ENCODE peak calls at places on chromosomes 4 and X, in five cellular contexts. T, I, W, O and X are unnamed samples.

GRCh38 chrX:12936947-12937346 is 30.5 kb downstream of the TLR8 start:
- DNase-seq in T (no peak), I (no peak), W (no peak), O (no peak), X (no peak)

GRCh38 chr4:5366421-5366820 is 315.1 kb downstream of the STK32B start:
- DNase-seq in T (no peak), I (peak), W (peak), O (no peak), X (no peak)

GRCh38 chrX:49237060-49237459 is 1.8 kb downstream of the CCDC22 start:
- DNase-seq in T (no peak), I (no peak), W (no peak), O (no peak), X (no peak)

GRCh38 chrX:113370001-113370400 is 529.4 kb upstream of the AMOT start:
- DNase-seq in T (no peak), I (no peak), W (no peak), O (no peak), X (no peak)

GRCh38 chr4:169823685-169824084 is 65.9 kb upstream of the HPF1 start:
- DNase-seq in T (no peak), I (no peak), W (peak), O (peak), X (no peak)

GRCh38 chr4:23332266-23332665 is 557.6 kb downstream of the PPARGC1A start:
- DNase-seq in T (no peak), I (no peak), W (no peak), O (no peak), X (no peak)

GRCh38 chr4:41377196-41377595 is 120.5 kb downstream of the UCHL1 start:
- DNase-seq in T (no peak), I (no peak), W (no peak), O (no peak), X (no peak)

GRCh38 chrX:101191217-101191750 is 28.3 kb upstream of the DRP2 start:
- DNase-seq in T (peak), I (no peak), W (no peak), O (peak), X (no peak)

GRCh38 chrX:55450259-55450658 is 1.7 kb upstream of the MAGEH1 start:
- DNase-seq in T (no peak), I (no peak), W (peak), O (peak), X (no peak)

GRCh38 chr4:80434238-80434637 is 98.7 kb downstream of the CFAP299 start:
- DNase-seq in T (no peak), I (peak), W (peak), O (no peak), X (no peak)

GRCh38 chrX:115642895-115643530 is 82.0 kb downstream of the PLS3 start:
- DNase-seq in T (no peak), I (no peak), W (peak), O (peak), X (no peak)

GRCh38 chr4:123804171-123804721 is 407.7 kb downstream of the SPRY1 start:
- DNase-seq in T (no peak), I (no peak), W (no peak), O (no peak), X (no peak)

GRCh38 chr4:170014359-170015008 is 11.7 kb downstream of the MFAP3L start:
- DNase-seq in T (no peak), I (peak), W (peak), O (no peak), X (no peak)

GRCh38 chr4:51831133-51831532 is 11.8 kb upstream of the DCUN1D4 start:
- DNase-seq in T (peak), I (no peak), W (peak), O (peak), X (peak)

GRCh38 chr4:53489279-53489889 is 101.9 kb downstream of the LNX1 start:
- DNase-seq in T (no peak), I (no peak), W (peak), O (no peak), X (no peak)

GRCh38 chr4:186789671-186790070 is 66.0 kb upstream of the FAT1 start:
- DNase-seq in T (no peak), I (no peak), W (peak), O (no peak), X (no peak)

GRCh38 chr4:88276952-88277710 is 7.2 kb downstream of the PPM1K start:
- DNase-seq in T (no peak), I (no peak), W (no peak), O (no peak), X (no peak)

GRCh38 chr4:86512631-86513030 is 81.5 kb upstream of the PTPN13 start:
- DNase-seq in T (no peak), I (no peak), W (no peak), O (no peak), X (no peak)

GRCh38 chr4:97367878-97368277 is 775.4 kb downstream of the STPG2 start:
- DNase-seq in T (no peak), I (no peak), W (no peak), O (no peak), X (no peak)

GRCh38 chrX:155747520-155747919 is 133.6 kb upstream of the VAMP7 start:
- DNase-seq in T (peak), I (no peak), W (no peak), O (no peak), X (no peak)

GRCh38 chr4:26964994-26965393 is 104.4 kb downstream of the STIM2 start:
- DNase-seq in T (no peak), I (no peak), W (no peak), O (no peak), X (no peak)

GRCh38 chrX:57595381-57595811 is 3.6 kb downstream of the ZXDB start:
- DNase-seq in T (no peak), I (peak), W (peak), O (no peak), X (no peak)

GRCh38 chr4:151534195-151534594 is 125.2 kb downstream of the FHIP1A start:
- DNase-seq in T (no peak), I (no peak), W (no peak), O (no peak), X (no peak)

GRCh38 chr4:43846111-43846587 is 602.5 kb downstream of the KCTD8 start:
- DNase-seq in T (peak), I (no peak), W (no peak), O (no peak), X (no peak)

GRCh38 chr4:43842594-43842993 is 606.0 kb downstream of the KCTD8 start:
- DNase-seq in T (no peak), I (no peak), W (no peak), O (no peak), X (no peak)

GRCh38 chr4:43837604-43838003 is 611.0 kb downstream of the KCTD8 start:
- DNase-seq in T (no peak), I (no peak), W (no peak), O (no peak), X (no peak)

DNA sequence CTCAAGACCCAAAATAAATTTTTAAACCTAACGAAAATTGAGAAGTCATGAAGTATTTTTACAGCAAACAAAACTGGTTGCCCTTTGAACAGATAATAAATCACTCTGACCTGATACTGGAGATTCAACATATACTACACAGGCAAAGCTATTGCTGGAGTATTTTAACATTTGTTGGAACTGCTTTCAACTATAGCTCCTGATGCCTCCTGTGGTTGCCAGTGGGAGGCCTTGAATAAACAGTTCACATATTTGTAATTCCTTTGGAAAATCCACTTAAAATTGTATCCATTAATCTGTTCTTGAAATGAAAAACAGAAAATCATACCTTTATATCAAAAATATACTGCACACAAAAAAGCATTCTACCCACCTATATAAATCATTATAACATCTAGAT is 605.1 kb downstream of the KCTD8 start:
- DNase-seq in T (no peak), I (no peak), W (no peak), O (no peak), X (no peak)
- TF ChIP-seq CTCF in T (no peak), I (no peak), W (no peak), O (no peak), X (no peak)

GRCh38 chr4:157204634-157205244 is 15.8 kb upstream of the GRIA2 start:
- DNase-seq in T (peak), I (no peak), W (peak), O (peak), X (no peak)
- TF ChIP-seq CTCF in T (peak), I (peak), W (peak), O (peak), X (no peak)

DNA sequence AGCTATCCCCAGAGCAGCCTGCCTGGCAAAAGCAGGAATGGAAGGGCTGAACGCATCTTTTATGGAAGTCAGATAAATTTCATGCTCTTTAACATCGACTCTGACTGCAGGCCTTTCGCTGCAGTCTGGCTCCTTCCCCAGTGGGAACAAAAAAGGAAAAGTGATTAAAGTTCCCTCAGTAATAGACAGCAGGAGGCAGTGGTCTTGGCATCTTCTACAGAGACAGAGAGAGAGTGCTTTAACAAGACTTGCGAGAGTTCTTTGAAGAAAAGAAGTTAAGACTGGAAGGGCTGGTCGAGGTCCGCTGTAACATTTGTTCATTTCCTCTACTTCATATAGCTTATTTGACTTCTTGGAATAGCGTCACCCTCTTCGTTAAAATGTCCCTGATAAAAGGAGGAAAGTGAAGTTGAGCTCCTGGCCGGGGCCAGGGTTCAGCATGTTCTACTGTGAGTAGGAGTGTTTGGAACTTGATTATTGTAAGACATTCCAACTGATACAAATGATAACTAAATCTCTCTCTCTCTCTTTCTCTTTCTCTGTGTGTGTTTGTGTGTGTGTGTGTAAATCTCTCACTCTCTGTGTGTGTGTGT is 179.8 kb downstream of the SLIT2 start:
- DNase-seq in T (no peak), I (no peak), W (no peak), O (no peak), X (no peak)
- TF ChIP-seq CTCF in T (no peak), I (no peak), W (no peak), O (no peak), X (no peak)

DNA sequence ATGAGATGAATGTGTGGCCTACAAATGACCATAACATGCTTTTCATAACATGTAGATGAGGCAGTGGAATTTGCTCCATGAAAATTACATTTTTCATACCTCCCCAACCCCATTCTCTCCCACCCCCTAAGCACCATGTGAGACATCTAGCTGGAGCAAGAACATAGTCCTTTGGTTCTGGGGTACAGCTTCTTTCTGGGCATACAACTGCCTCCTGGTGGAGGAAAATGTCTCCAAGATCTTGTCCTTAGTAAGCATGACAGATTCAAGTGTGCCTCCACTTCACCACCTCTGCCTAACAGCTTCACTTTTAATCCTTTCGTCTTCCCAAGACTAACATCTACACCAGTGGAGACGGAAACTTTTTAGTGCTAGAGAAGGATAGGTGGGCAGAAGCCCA is 8.0 kb downstream of the EXOC1L start:
- DNase-seq in T (no peak), I (no peak), W (no peak), O (no peak), X (no peak)
- TF ChIP-seq CTCF in T (no peak), I (no peak), W (no peak), O (no peak), X (no peak)

DNA sequence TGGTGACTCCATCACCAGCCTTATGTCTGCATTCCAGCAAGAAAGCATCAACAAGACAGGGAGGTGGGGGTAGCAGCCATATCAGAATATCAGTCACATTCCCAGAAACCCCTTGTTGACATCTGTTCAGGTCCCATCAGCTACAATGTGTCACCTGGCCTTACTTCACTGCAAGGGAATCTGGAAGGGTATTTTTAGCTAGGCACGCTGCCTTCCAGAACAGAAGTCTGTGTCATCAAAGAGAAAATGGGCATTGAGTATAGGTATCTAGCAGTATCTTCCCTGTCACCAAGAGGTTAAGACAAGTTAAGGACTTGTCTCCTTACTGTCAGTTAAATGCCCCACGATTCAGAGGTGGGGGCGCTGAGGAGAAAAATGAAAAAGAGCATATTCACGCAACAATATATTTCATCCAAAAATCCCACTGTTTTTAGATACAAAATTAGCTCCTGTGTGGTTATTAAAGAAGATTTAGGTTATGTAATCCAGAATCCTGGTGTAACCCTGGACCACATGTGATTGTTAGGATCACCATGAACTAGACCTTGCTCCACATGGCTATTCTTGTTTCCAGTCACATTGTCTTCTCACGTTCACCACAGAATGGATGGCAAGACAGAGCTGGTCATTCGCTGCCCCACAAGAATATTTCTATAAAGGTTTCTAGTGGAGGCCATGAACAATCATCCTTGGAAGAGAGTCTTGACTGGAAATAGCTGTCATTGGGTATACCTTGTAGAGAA is 60.0 kb upstream of the PDHA1 start:
- DNase-seq in T (no peak), I (no peak), W (no peak), O (no peak), X (no peak)
- TF ChIP-seq CTCF in T (no peak), I (no peak), W (no peak), O (no peak), X (no peak)

GRCh38 chr4:129929052-129929451 is 833.1 kb downstream of the C4orf33 start:
- DNase-seq in T (no peak), I (no peak), W (no peak), O (no peak), X (no peak)
- TF ChIP-seq CTCF in T (peak), I (peak), W (no peak), O (peak), X (no peak)